ENCODE peak calls at places on chromosomes 13 and 19, in ten cellular contexts. F, Z, Q, O, G, B, S, X, Y and J are unnamed samples. For H3K27me3 and H3K36me3, the result is how much of the 10 kb centered on the place peaks cover.

GRCh38 chr19:30146346-30146745 is 204.3 kb downstream of the URI1 start:
- DNase-seq in O (no peak), F (no peak), B (no peak), G (no peak), Z (peak), Y (no peak), Q (no peak), S (no peak), X (no peak), J (no peak)

GRCh38 chr19:18846862-18847515 is 15.2 kb downstream of the UPF1 start:
- DNase-seq in F (peak), B (peak), O (peak), X (peak), Y (peak), G (peak), Z (peak), S (peak), Q (peak), J (peak)

GRCh38 chr13:52048516-52048915 is 24.0 kb downstream of the UTP14C start:
- DNase-seq in G (no peak), S (peak), Y (no peak), X (no peak), B (no peak), Q (peak), Z (no peak), F (no peak), O (no peak), J (no peak)

GRCh38 chr19:49512970-49513745 is 697 bp downstream of the FCGRT start:
- DNase-seq in B (peak), Q (peak), S (no peak), Y (peak), F (peak), G (peak), O (peak), Z (peak), X (peak), J (peak)

GRCh38 chr19:21584532-21584931 is 79.1 kb downstream of the ZNF429 start:
- DNase-seq in Q (no peak), B (no peak), O (no peak), S (no peak), Z (no peak), F (no peak), Y (no peak), X (no peak), G (no peak), J (no peak)

GRCh38 chr19:55386515-55386947 is 799 bp downstream of the RPL28 start:
- DNase-seq in Q (peak), Z (peak), B (no peak), O (no peak), S (no peak), F (no peak), X (peak), Y (no peak), G (no peak), J (no peak)

GRCh38 chr13:41631296-41631965 is 174.1 kb downstream of the RGCC start:
- DNase-seq in S (peak), G (no peak), Q (peak), X (no peak), Z (no peak), Y (no peak), B (no peak), F (no peak), O (no peak), J (no peak)

GRCh38 chr13:73618275-73618865 is 515.8 kb downstream of the KLF12 start:
- DNase-seq in B (peak), Y (no peak), G (no peak), S (no peak), Q (no peak), F (no peak), Z (no peak), O (peak), X (no peak), J (no peak)

GRCh38 chr13:46278474-46278873 is 66.7 kb downstream of the LRRC63 start:
- DNase-seq in B (no peak), S (no peak), F (peak), X (no peak), Y (no peak), Z (no peak), Q (no peak), O (no peak), G (no peak), J (peak)

GRCh38 chr13:101398920-101399319 is 17.4 kb downstream of the NALCN start:
- DNase-seq in Q (peak), B (no peak), O (no peak), S (peak), Y (no peak), F (no peak), G (no peak), Z (no peak), X (no peak), J (no peak)

GRCh38 chr13:24888291-24888931 is 124.4 kb downstream of the RNF17 start:
- DNase-seq in S (no peak), Y (no peak), F (no peak), X (no peak), Q (no peak), Z (no peak), B (no peak), O (no peak), G (no peak), J (no peak)

GRCh38 chr13:23739597-23739996 is 149.6 kb downstream of the MIPEP start:
- DNase-seq in G (no peak), F (no peak), X (no peak), B (no peak), O (no peak), Y (no peak), Q (no peak), S (no peak), Z (no peak), J (no peak)

GRCh38 chr19:33740811-33741396 is 55.8 kb upstream of the KCTD15 start:
- DNase-seq in G (peak), S (peak), B (peak), Z (no peak), Q (peak), O (peak), F (no peak), Y (no peak), X (no peak), J (peak)

GRCh38 chr19:6373096-6373812 is 660 bp downstream of the ALKBH7 start:
- DNase-seq in Q (peak), Z (peak), S (peak), X (peak), F (peak), G (peak), O (peak), Y (peak), B (peak), J (peak)

GRCh38 chr13:31209172-31209818 is 9.5 kb downstream of the B3GLCT start:
- DNase-seq in S (peak), F (peak), G (no peak), Y (no peak), O (peak), Z (no peak), X (no peak), B (no peak), Q (peak), J (peak)

GRCh38 chr13:75251188-75251587 is 230.8 kb downstream of the TBC1D4 start:
- DNase-seq in G (no peak), X (no peak), Q (peak), B (no peak), Y (no peak), F (no peak), O (no peak), Z (no peak), S (no peak), J (no peak)

GRCh38 chr13:94947392-94947791 is 235.0 kb upstream of the SOX21 start:
- DNase-seq in Z (no peak), G (no peak), Y (no peak), F (no peak), O (no peak), S (no peak), B (no peak), X (no peak), Q (no peak), J (no peak)

GRCh38 chr19:5037936-5038335 is 69.0 kb downstream of the KDM4B start:
- DNase-seq in O (no peak), B (no peak), Y (no peak), S (no peak), X (no peak), Q (peak), F (peak), Z (no peak), G (no peak), J (no peak)

GRCh38 chr13:106650690-106651205 is 82.8 kb upstream of the ARGLU1 start:
- DNase-seq in O (no peak), X (no peak), F (no peak), S (no peak), Z (no peak), B (no peak), Y (no peak), Q (no peak), G (no peak), J (no peak)

GRCh38 chr13:30111810-30112209 is 195.5 kb downstream of the KATNAL1 start:
- DNase-seq in Q (peak), X (no peak), G (no peak), F (no peak), Z (no peak), S (no peak), O (no peak), Y (no peak), B (no peak), J (peak)

GRCh38 chr13:47413112-47413511 is 516.3 kb upstream of the HTR2A start:
- DNase-seq in Y (no peak), G (no peak), Z (no peak), S (peak), O (no peak), X (no peak), B (no peak), F (no peak), Q (peak), J (no peak)

GRCh38 chr13:40975441-40975840 is 43.7 kb downstream of the ELF1 start:
- DNase-seq in Y (no peak), F (no peak), O (no peak), G (no peak), S (no peak), Q (no peak), X (no peak), Z (no peak), B (no peak), J (no peak)

GRCh38 chr13:77691871-77692270 is 5.6 kb upstream of the SLAIN1 start:
- DNase-seq in G (no peak), B (no peak), Z (no peak), F (no peak), X (no peak), S (no peak), O (no peak), Q (no peak), Y (no peak), J (no peak)

GRCh38 chr13:77696863-77697207 is 652 bp upstream of the SLAIN1 start:
- DNase-seq in G (no peak), O (no peak), S (no peak), Q (no peak), Y (peak), F (no peak), B (no peak), X (no peak), Z (no peak), J (no peak)

GRCh38 chr13:77696006-77696862 is 1.3 kb upstream of the SLAIN1 start:
- DNase-seq in B (no peak), Z (no peak), X (no peak), G (peak), S (no peak), Q (no peak), F (peak), O (no peak), Y (peak), J (peak)

GRCh38 chr13:77693449-77693940 is 4.0 kb upstream of the SLAIN1 start:
- DNase-seq in Y (no peak), F (no peak), O (no peak), Z (no peak), S (no peak), X (no peak), G (no peak), Q (no peak), B (no peak), J (no peak)

GRCh38 chr13:77692746-77693448 is 4.6 kb upstream of the SLAIN1 start:
- DNase-seq in O (no peak), Y (no peak), Q (no peak), G (no peak), F (no peak), Z (no peak), X (no peak), S (no peak), B (no peak), J (no peak)
- H3K27me3 ChIP-seq in O (under half), Y (under half), Q (under half), G (under half), F (under half), Z (under half), X (under half), S (under half), B (under half), J (under half)

GRCh38 chr13:109227344-109227940 is 558.9 kb downstream of the IRS2 start:
- DNase-seq in F (no peak), Q (no peak), G (no peak), O (no peak), X (no peak), B (no peak), S (no peak), Z (no peak), Y (no peak), J (no peak)
- H3K36me3 ChIP-seq in F (under half), Q (under half), G (under half), O (under half), X (under half), B (under half), S (under half), Z (under half), Y (under half), J (under half)

GRCh38 chr13:110811751-110812110 is 98.2 kb downstream of the ING1 start:
- DNase-seq in G (no peak), B (no peak), F (no peak), O (no peak), Y (no peak), Q (no peak), Z (no peak), S (no peak), X (no peak), J (no peak)

GRCh38 chr13:110812111-110812868 is 98.8 kb downstream of the ING1 start:
- DNase-seq in F (no peak), B (no peak), O (no peak), X (no peak), Y (no peak), G (no peak), S (no peak), Z (no peak), Q (peak), J (peak)

GRCh38 chr13:110811008-110811720 is 97.7 kb downstream of the ING1 start:
- DNase-seq in X (no peak), F (no peak), Y (no peak), Q (no peak), B (no peak), O (no peak), Z (no peak), G (no peak), S (no peak), J (no peak)

GRCh38 chr13:110807546-110807945 is 94.0 kb downstream of the ING1 start:
- DNase-seq in X (no peak), Q (no peak), F (no peak), Z (no peak), G (no peak), B (no peak), Y (no peak), O (no peak), S (no peak), J (no peak)

DNA sequence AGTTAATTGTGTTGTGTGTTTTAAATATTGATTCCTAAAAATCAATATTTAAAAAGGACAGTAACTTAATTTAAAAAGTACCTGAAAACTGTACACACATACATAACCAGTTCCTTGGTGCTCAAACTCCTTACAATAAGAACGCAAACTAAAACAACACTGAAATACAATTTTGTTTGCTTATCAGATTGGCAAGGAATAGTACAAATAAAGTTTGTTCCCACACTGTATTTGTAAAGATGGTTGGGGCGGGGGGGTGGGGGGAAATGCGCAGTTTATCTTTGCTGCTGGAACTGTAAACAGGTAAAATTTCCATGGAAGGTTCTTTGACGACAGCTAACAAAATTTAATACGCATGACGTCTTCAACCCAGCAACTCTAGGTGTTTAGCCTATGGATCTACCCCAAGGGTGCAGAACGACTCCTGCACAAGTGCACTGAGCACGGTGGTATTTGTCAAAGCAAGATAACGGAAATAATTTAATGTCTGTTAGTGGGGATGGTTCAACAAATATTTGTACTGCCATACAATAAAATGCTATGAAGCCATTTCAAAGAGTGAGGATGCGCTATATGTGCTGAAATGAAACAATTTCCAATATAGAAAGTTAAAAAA is 96.5 kb downstream of the ING1 start:
- DNase-seq in F (no peak), X (no peak), O (no peak), Y (no peak), B (no peak), S (no peak), Z (no peak), G (no peak), Q (no peak), J (no peak)
- H3K27me3 ChIP-seq in F (under half), X (under half), O (under half), Y (under half), B (under half), S (under half), Z (under half), G (under half), Q (under half), J (under half)

GRCh38 chr13:110902370-110902769 is 12.5 kb downstream of the ANKRD10 start:
- DNase-seq in X (no peak), Y (no peak), F (no peak), G (no peak), O (no peak), Z (no peak), Q (no peak), S (peak), B (no peak), J (no peak)
- H3K36me3 ChIP-seq in X (under half), Y (under half), F (half or more), G (under half), O (under half), Z (under half), Q (under half), S (under half), B (under half), J (half or more)

DNA sequence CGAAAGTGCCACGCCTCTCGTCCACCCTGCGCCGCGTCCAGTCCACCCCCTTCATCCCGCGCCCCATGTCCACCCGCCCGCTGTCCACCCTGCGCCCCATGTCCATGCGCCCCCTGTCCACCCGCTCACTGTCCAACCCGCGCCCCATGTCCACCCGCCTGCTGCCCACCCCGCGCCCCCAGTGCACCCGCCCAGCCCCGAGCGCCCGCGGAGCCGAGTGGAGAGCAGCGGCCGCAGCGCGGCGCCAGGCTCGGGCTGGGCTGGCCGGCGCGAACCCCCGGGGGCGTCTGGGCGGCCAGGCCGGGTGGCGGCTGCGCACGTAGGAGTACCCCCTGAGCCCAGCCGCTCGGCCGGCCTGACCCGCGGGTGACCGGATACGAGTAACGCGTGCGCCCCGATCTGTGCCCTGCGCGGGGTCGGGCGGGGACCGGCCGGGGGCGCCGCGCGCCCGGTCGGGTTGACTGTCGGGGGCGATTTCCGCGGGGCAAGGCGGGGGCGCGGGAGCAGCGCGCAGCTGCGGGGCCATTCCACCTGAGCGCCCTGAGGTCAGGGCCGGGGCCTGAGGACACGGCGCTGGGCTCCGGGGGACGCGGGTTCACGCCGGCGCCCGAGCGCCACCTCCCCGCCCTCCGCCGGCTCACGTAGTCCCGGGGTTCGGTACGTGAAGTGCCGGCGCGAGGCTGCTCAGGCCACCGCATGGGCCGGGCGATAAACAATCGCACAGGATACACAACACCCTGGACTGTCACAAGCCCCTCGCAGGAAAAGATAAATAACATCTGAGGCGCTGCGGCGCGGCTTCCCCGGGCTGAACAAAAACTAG is 37.5 kb upstream of the FLT1 start:
- DNase-seq in O (no peak), S (no peak), Q (peak), X (no peak), F (peak), G (peak), B (no peak), Z (peak), Y (peak), J (peak)
- H3K27me3 ChIP-seq in O (under half), S (under half), Q (under half), X (under half), F (half or more), G (half or more), B (under half), Z (half or more), Y (under half), J (under half)

DNA sequence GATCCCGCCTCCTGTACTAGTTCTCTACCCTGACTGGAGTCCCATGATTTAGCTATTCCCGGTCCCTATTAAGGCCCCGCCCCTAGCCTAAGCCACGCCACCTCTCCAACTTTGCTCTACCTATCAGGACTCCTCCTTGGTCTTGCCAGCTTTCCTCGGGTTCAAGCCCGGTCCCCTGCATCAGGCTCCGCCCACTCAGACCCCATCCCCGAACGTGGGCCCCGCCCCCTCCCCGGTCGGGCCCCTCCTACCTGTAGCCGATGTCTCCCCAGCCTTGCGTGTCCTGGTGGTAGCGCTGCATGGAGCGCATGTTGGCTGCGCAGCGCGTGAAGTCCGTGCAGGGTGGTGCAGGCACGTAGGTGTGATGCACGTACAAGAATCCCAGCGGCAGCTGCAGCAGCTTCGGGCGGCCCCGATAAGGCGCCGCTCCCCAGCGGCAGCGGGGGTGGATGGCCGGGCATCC is 7.3 kb upstream of the RASAL3 start:
- DNase-seq in Y (no peak), X (no peak), O (no peak), Q (no peak), F (peak), B (no peak), S (no peak), G (no peak), Z (no peak), J (peak)
- H3K36me3 ChIP-seq in Y (under half), X (under half), O (under half), Q (under half), F (under half), B (under half), S (under half), G (under half), Z (under half), J (under half)

GRCh38 chr19:39262496-39262895 is 5.7 kb upstream of the IFNL2 start:
- DNase-seq in Z (no peak), Y (no peak), B (no peak), Q (no peak), X (no peak), O (no peak), S (no peak), G (no peak), F (no peak), J (no peak)

GRCh38 chr19:39264306-39265290 is 3.6 kb upstream of the IFNL2 start:
- DNase-seq in G (peak), O (no peak), Q (peak), Y (no peak), Z (peak), B (no peak), X (peak), F (no peak), S (no peak), J (peak)

GRCh38 chr19:39261704-39262103 is 6.5 kb upstream of the IFNL2 start:
- DNase-seq in Q (no peak), F (no peak), G (no peak), B (no peak), X (no peak), O (no peak), Z (no peak), S (no peak), Y (no peak), J (no peak)

GRCh38 chr19:39265321-39265916 is 2.8 kb upstream of the IFNL2 start:
- DNase-seq in X (peak), O (no peak), F (no peak), S (no peak), Y (no peak), B (no peak), Q (peak), Z (no peak), G (no peak), J (peak)

GRCh38 chr19:39263912-39264305 is 4.3 kb upstream of the IFNL2 start:
- DNase-seq in O (no peak), F (no peak), B (no peak), Q (no peak), X (no peak), S (no peak), Z (peak), G (no peak), Y (no peak), J (peak)
- H3K27me3 ChIP-seq in O (under half), F (under half), B (under half), Q (half or more), X (under half), S (half or more), Z (under half), G (half or more), Y (under half), J (half or more)

DNA sequence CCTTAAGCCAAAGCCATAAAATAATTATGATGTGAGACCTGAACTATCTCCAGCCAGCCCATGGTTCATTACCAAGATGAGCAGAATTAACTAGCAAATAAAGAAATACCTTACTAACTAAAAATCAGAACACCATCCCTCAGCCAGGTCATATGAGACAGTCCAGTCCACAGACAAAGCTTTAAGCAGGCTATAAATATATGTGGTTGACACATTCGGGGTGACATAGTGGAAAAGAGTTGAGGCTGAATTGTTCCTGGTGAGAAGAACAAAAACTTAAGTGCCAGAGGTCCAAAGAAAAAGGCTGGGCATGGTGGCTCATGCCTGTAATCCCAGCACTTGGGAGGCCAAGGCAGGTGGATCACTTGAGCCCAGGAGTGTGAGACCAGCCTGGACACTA is 30.9 kb downstream of the ENOX1 start:
- DNase-seq in G (no peak), Q (no peak), X (no peak), Y (no peak), Z (no peak), F (no peak), O (no peak), S (no peak), B (no peak), J (no peak)
- H3K36me3 ChIP-seq in G (under half), Q (under half), X (under half), Y (under half), Z (under half), F (under half), O (under half), S (under half), B (under half), J (under half)